ENCODE peak calls at places on chromosome 2, in nine cellular contexts. J is thoracic aorta; P is activated CD4-positive, alpha-beta T cell treated with anti-CD3 and anti-CD28 coated beads for 1 hour; F is pons; E is omental fat pad; T is NCI-H1105 treated with DMSO at 0.1 percent for 48 hours; Q is fibroblast of gingiva; W is left kidney; X is MV-4-11. A is an unnamed sample.

GRCh38 chr2:96241227-96241626 is 24.6 kb downstream of the TMEM127 start:
- DNase-seq in Q (no peak), J (no peak), W (no peak), F (no peak), X (no peak), E (no peak), T (no peak), P (no peak), A (no peak)

GRCh38 chr2:113198790-113199612 is 25.2 kb downstream of the PSD4 start:
- DNase-seq in T (peak), J (no peak), X (no peak), W (peak), E (peak), F (peak), Q (peak), P (peak), A (peak)

GRCh38 chr2:235960716-235961640 is 207.2 kb downstream of the GBX2 start:
- DNase-seq in W (peak), X (no peak), Q (no peak), F (no peak), J (no peak), T (no peak), P (no peak), E (no peak), A (no peak)

GRCh38 chr2:46802665-46803550 is 112.7 kb downstream of the MCFD2 start:
- DNase-seq in J (no peak), X (no peak), W (no peak), Q (no peak), T (no peak), E (no peak), P (no peak), F (no peak), A (no peak)

GRCh38 chr2:74441690-74442482 is at the start of gene RTKN:
- DNase-seq in J (no peak), W (peak), T (peak), X (no peak), Q (no peak), P (no peak), F (no peak), E (no peak), A (peak)

GRCh38 chr2:196259507-196260481 is 88.4 kb upstream of the STK17B start:
- DNase-seq in X (no peak), J (no peak), T (no peak), W (no peak), F (no peak), Q (no peak), P (no peak), E (no peak), A (no peak)

GRCh38 chr2:233404227-233404626 is 49.9 kb downstream of the DGKD start:
- DNase-seq in W (peak), T (peak), E (no peak), Q (no peak), X (peak), J (no peak), F (no peak), P (peak), A (peak)

GRCh38 chr2:37645363-37645762 is 26.1 kb downstream of the CDC42EP3 start:
- DNase-seq in J (no peak), T (no peak), W (no peak), P (no peak), Q (peak), E (no peak), X (peak), F (peak), A (no peak)

GRCh38 chr2:219439518-219439917 is 4.9 kb downstream of the SPEG start:
- DNase-seq in T (no peak), F (no peak), X (no peak), Q (no peak), W (no peak), J (no peak), P (no peak), E (no peak), A (no peak)

GRCh38 chr2:185644828-185645227 is 93.8 kb upstream of the FSIP2 start:
- DNase-seq in J (no peak), Q (no peak), W (peak), P (no peak), X (no peak), F (no peak), T (no peak), E (no peak), A (no peak)

GRCh38 chr2:184444623-184445223 is 153.6 kb upstream of the ZNF804A start:
- DNase-seq in P (no peak), X (no peak), Q (no peak), T (no peak), W (no peak), F (no peak), E (no peak), J (no peak), A (no peak)

GRCh38 chr2:126244937-126245336 is 411.0 kb upstream of the GYPC start:
- DNase-seq in J (no peak), W (peak), X (peak), T (no peak), E (peak), Q (no peak), F (peak), P (no peak), A (peak)

GRCh38 chr2:132559326-132559725 is 110.7 kb downstream of the LYPD1 start:
- DNase-seq in Q (no peak), J (no peak), W (no peak), T (no peak), F (no peak), X (no peak), E (no peak), P (no peak), A (no peak)

GRCh38 chr2:10124538-10125045 is 2.1 kb downstream of the RRM2 start:
- DNase-seq in W (peak), F (peak), E (no peak), X (peak), J (no peak), P (no peak), Q (peak), T (peak), A (no peak)

GRCh38 chr2:109063326-109063670 is 65.7 kb upstream of the SH3RF3 start:
- DNase-seq in P (no peak), Q (no peak), X (no peak), W (peak), T (peak), F (no peak), J (no peak), E (no peak), A (no peak)

GRCh38 chr2:239285071-239285931 is 115.5 kb downstream of the HDAC4 start:
- DNase-seq in E (no peak), Q (no peak), P (no peak), X (peak), F (no peak), T (no peak), J (no peak), W (no peak), A (peak)

GRCh38 chr2:114659895-114660294 is 217.5 kb downstream of the DPP10 start:
- DNase-seq in E (no peak), P (no peak), J (no peak), Q (no peak), W (no peak), X (no peak), T (no peak), F (no peak), A (no peak)

GRCh38 chr2:172455121-172455515 is 27.7 kb downstream of the ITGA6 start:
- DNase-seq in W (peak), J (no peak), Q (no peak), E (no peak), X (no peak), T (no peak), F (no peak), P (no peak), A (no peak)

GRCh38 chr2:232623768-232624553 is 9.4 kb upstream of the EFHD1 start:
- DNase-seq in F (no peak), T (peak), J (no peak), X (no peak), P (no peak), Q (no peak), W (no peak), E (no peak), A (no peak)

GRCh38 chr2:189555243-189555642 is 25.3 kb downstream of the SLC40A1 start:
- DNase-seq in J (no peak), X (no peak), W (no peak), E (no peak), F (no peak), P (no peak), Q (no peak), T (no peak), A (no peak)

GRCh38 chr2:173496746-173497145 is 142.1 kb downstream of the CDCA7 start:
- DNase-seq in F (no peak), W (no peak), Q (peak), T (no peak), J (no peak), E (no peak), X (no peak), P (no peak), A (no peak)

GRCh38 chr2:2107627-2108026 is 223.4 kb downstream of the MYT1L start:
- DNase-seq in W (no peak), Q (no peak), P (no peak), F (no peak), T (no peak), J (no peak), E (no peak), X (no peak), A (no peak)

GRCh38 chr2:35454966-35455638 is 900.5 kb upstream of the CRIM1 start:
- DNase-seq in J (no peak), F (no peak), T (no peak), X (no peak), E (no peak), P (no peak), Q (no peak), W (no peak), A (peak)

GRCh38 chr2:19358242-19359020 is at the start of gene OSR1:
- DNase-seq in X (no peak), P (no peak), J (no peak), T (peak), E (no peak), W (peak), F (no peak), Q (peak), A (peak)

GRCh38 chr2:144490017-144490416 is 29.9 kb downstream of the ZEB2 start:
- DNase-seq in P (no peak), J (no peak), T (no peak), W (no peak), E (no peak), X (peak), F (no peak), Q (no peak), A (no peak)

A was measured in HuH-7.